ENCODE peak calls at places on chromosomes 11 and 22, in five cellular contexts. One of them, this sample, is unnamed.

GRCh38 chr11:61298663-61299244 is 3.6 kb upstream of the VWCE start:
- DNase-seq in epithelial cell of esophagus: peak
- DNase-seq in HTR-8/SVneo: no peak
- DNase-seq in thoracic aorta: no peak
- DNase-seq in activated T-helper 1 cell treated with anti-CD3 and anti-CD28 coated beads, Interleukin-2, amount 50 U/mL, for 16 hours: no peak
- DNase-seq in this sample: no peak

GRCh38 chr11:22044126-22044525 is 148.8 kb upstream of the ANO5 start:
- DNase-seq in HTR-8/SVneo: no peak
- DNase-seq in epithelial cell of esophagus: no peak
- DNase-seq in thoracic aorta: no peak
- DNase-seq in activated T-helper 1 cell treated with anti-CD3 and anti-CD28 coated beads, Interleukin-2, amount 50 U/mL, for 16 hours: no peak
- DNase-seq in this sample: no peak

GRCh38 chr11:32905028-32905667 is 12.5 kb downstream of the QSER1 start:
- DNase-seq in activated T-helper 1 cell treated with anti-CD3 and anti-CD28 coated beads, Interleukin-2, amount 50 U/mL, for 16 hours: no peak
- DNase-seq in HTR-8/SVneo: no peak
- DNase-seq in thoracic aorta: no peak
- DNase-seq in epithelial cell of esophagus: no peak
- DNase-seq in this sample: no peak

GRCh38 chr11:2732261-2732939 is 32.6 kb upstream of the KCNQ1OT1 start:
- DNase-seq in thoracic aorta: no peak
- DNase-seq in epithelial cell of esophagus: no peak
- DNase-seq in activated T-helper 1 cell treated with anti-CD3 and anti-CD28 coated beads, Interleukin-2, amount 50 U/mL, for 16 hours: no peak
- DNase-seq in HTR-8/SVneo: no peak
- DNase-seq in this sample: no peak

GRCh38 chr11:43567396-43567975 is 113.1 kb upstream of the HSD17B12 start:
- DNase-seq in activated T-helper 1 cell treated with anti-CD3 and anti-CD28 coated beads, Interleukin-2, amount 50 U/mL, for 16 hours: no peak
- DNase-seq in thoracic aorta: no peak
- DNase-seq in HTR-8/SVneo: peak
- DNase-seq in epithelial cell of esophagus: peak
- DNase-seq in this sample: no peak

GRCh38 chr11:10107522-10107921 is 186.5 kb downstream of the SBF2 start:
- DNase-seq in epithelial cell of esophagus: no peak
- DNase-seq in thoracic aorta: no peak
- DNase-seq in activated T-helper 1 cell treated with anti-CD3 and anti-CD28 coated beads, Interleukin-2, amount 50 U/mL, for 16 hours: no peak
- DNase-seq in HTR-8/SVneo: no peak
- DNase-seq in this sample: no peak

GRCh38 chr11:93236741-93237675 is 39.2 kb upstream of the SLC36A4 start:
- DNase-seq in epithelial cell of esophagus: peak
- DNase-seq in activated T-helper 1 cell treated with anti-CD3 and anti-CD28 coated beads, Interleukin-2, amount 50 U/mL, for 16 hours: no peak
- DNase-seq in HTR-8/SVneo: peak
- DNase-seq in thoracic aorta: no peak
- DNase-seq in this sample: peak

GRCh38 chr11:134557571-134558257 is 145.7 kb upstream of the B3GAT1 start:
- DNase-seq in HTR-8/SVneo: no peak
- DNase-seq in activated T-helper 1 cell treated with anti-CD3 and anti-CD28 coated beads, Interleukin-2, amount 50 U/mL, for 16 hours: no peak
- DNase-seq in epithelial cell of esophagus: no peak
- DNase-seq in thoracic aorta: no peak
- DNase-seq in this sample: no peak

GRCh38 chr11:19633276-19633675 is 79.4 kb upstream of the NAV2 start:
- DNase-seq in activated T-helper 1 cell treated with anti-CD3 and anti-CD28 coated beads, Interleukin-2, amount 50 U/mL, for 16 hours: no peak
- DNase-seq in epithelial cell of esophagus: no peak
- DNase-seq in thoracic aorta: peak
- DNase-seq in HTR-8/SVneo: no peak
- DNase-seq in this sample: peak

GRCh38 chr11:120316880-120317688 is 8.0 kb upstream of the TLCD5 start:
- DNase-seq in thoracic aorta: no peak
- DNase-seq in HTR-8/SVneo: no peak
- DNase-seq in epithelial cell of esophagus: peak
- DNase-seq in activated T-helper 1 cell treated with anti-CD3 and anti-CD28 coated beads, Interleukin-2, amount 50 U/mL, for 16 hours: no peak
- DNase-seq in this sample: peak

GRCh38 chr11:15146271-15147003 is 31.7 kb downstream of the INSC start:
- DNase-seq in HTR-8/SVneo: no peak
- DNase-seq in thoracic aorta: no peak
- DNase-seq in epithelial cell of esophagus: peak
- DNase-seq in activated T-helper 1 cell treated with anti-CD3 and anti-CD28 coated beads, Interleukin-2, amount 50 U/mL, for 16 hours: no peak
- DNase-seq in this sample: no peak

GRCh38 chr11:1005913-1006312 is 30.6 kb downstream of the MUC6 start:
- DNase-seq in HTR-8/SVneo: no peak
- DNase-seq in activated T-helper 1 cell treated with anti-CD3 and anti-CD28 coated beads, Interleukin-2, amount 50 U/mL, for 16 hours: no peak
- DNase-seq in thoracic aorta: no peak
- DNase-seq in epithelial cell of esophagus: peak
- DNase-seq in this sample: no peak

GRCh38 chr11:126498281-126498680 is 142.8 kb downstream of the ST3GAL4 start:
- DNase-seq in epithelial cell of esophagus: no peak
- DNase-seq in HTR-8/SVneo: no peak
- DNase-seq in activated T-helper 1 cell treated with anti-CD3 and anti-CD28 coated beads, Interleukin-2, amount 50 U/mL, for 16 hours: no peak
- DNase-seq in thoracic aorta: no peak
- DNase-seq in this sample: no peak

GRCh38 chr22:40855960-40856512 is 403 bp downstream of the ST13 start:
- DNase-seq in epithelial cell of esophagus: peak
- DNase-seq in activated T-helper 1 cell treated with anti-CD3 and anti-CD28 coated beads, Interleukin-2, amount 50 U/mL, for 16 hours: peak
- DNase-seq in HTR-8/SVneo: peak
- DNase-seq in thoracic aorta: no peak
- DNase-seq in this sample: no peak

GRCh38 chr22:20568502-20569058 is 61.2 kb downstream of the MED15 start:
- DNase-seq in HTR-8/SVneo: no peak
- DNase-seq in activated T-helper 1 cell treated with anti-CD3 and anti-CD28 coated beads, Interleukin-2, amount 50 U/mL, for 16 hours: no peak
- DNase-seq in thoracic aorta: no peak
- DNase-seq in epithelial cell of esophagus: no peak
- DNase-seq in this sample: no peak

GRCh38 chr11:27350503-27350902 is 12.5 kb downstream of the CCDC34 start:
- DNase-seq in thoracic aorta: no peak
- DNase-seq in epithelial cell of esophagus: no peak
- DNase-seq in activated T-helper 1 cell treated with anti-CD3 and anti-CD28 coated beads, Interleukin-2, amount 50 U/mL, for 16 hours: no peak
- DNase-seq in HTR-8/SVneo: no peak
- DNase-seq in this sample: no peak

GRCh38 chr22:41915035-41915782 is at the start of gene SHISA8:
- DNase-seq in activated T-helper 1 cell treated with anti-CD3 and anti-CD28 coated beads, Interleukin-2, amount 50 U/mL, for 16 hours: peak
- DNase-seq in thoracic aorta: no peak
- DNase-seq in epithelial cell of esophagus: peak
- DNase-seq in HTR-8/SVneo: peak
- DNase-seq in this sample: no peak

This sample was measured in mucosa of gallbladder.